ENCODE peak calls at places on chromosomes 4 and X, in four cellular contexts. W, E, J and Y are unnamed samples.

GRCh38 chrX:68846536-68846935 is 17.7 kb downstream of the EFNB1 start:
- DNase-seq in W (no peak), E (no peak), J (no peak), Y (no peak)

GRCh38 chrX:135453381-135453780 is 31.6 kb downstream of the SMIM10L2A start:
- DNase-seq in W (no peak), E (no peak), J (no peak), Y (no peak)

GRCh38 chrX:31708116-31708515 is 636.3 kb upstream of the FTHL17 start:
- DNase-seq in W (no peak), E (no peak), J (no peak), Y (no peak)

GRCh38 chrX:2610246-2611170 is 80.6 kb upstream of the CD99 start:
- DNase-seq in W (no peak), E (no peak), J (peak; percentile 13), Y (no peak)

GRCh38 chr4:2930821-2931764 is 32.1 kb downstream of the NOP14 start:
- DNase-seq in W (peak; percentile 27), E (no peak), J (no peak), Y (no peak)

GRCh38 chrX:34848281-34848680 is 94.3 kb upstream of the FAM47B start:
- DNase-seq in W (no peak), E (no peak), J (no peak), Y (no peak)

GRCh38 chrX:82757614-82758013 is 750.5 kb upstream of the POU3F4 start:
- DNase-seq in W (no peak), E (no peak), J (no peak), Y (no peak)

GRCh38 chr4:146255874-146256273 is 41.5 kb downstream of the REELD1 start:
- DNase-seq in W (no peak), E (no peak), J (no peak), Y (no peak)

GRCh38 chr4:145171919-145172318 is 8.5 kb downstream of the OTUD4 start:
- DNase-seq in W (no peak), E (no peak), J (no peak), Y (no peak)

GRCh38 chr4:48799157-48799556 is 19.1 kb upstream of the FRYL start:
- DNase-seq in W (no peak), E (no peak), J (no peak), Y (no peak)

GRCh38 chr4:94375364-94375763 is 32.7 kb upstream of the HPGDS start:
- DNase-seq in W (no peak), E (no peak), J (no peak), Y (no peak)

GRCh38 chrX:132227383-132228112 is 8.3 kb upstream of the RAP2C start:
- DNase-seq in W (no peak), E (no peak), J (peak; percentile 26), Y (no peak)

GRCh38 chr4:128159967-128160366 is 98.9 kb downstream of the LARP1B start:
- DNase-seq in W (no peak), E (no peak), J (no peak), Y (peak; percentile 4)

GRCh38 chr4:86036729-86037128 is 323.1 kb downstream of the MAPK10 start:
- DNase-seq in W (no peak), E (no peak), J (no peak), Y (no peak)

GRCh38 chrX:154020500-154021115 is 906 bp upstream of the IRAK1 start:
- DNase-seq in W (no peak), E (no peak), J (no peak), Y (no peak)

GRCh38 chrX:154021131-154021611 is 1.5 kb upstream of the IRAK1 start:
- DNase-seq in W (peak; percentile 39), E (no peak), J (no peak), Y (peak; percentile 63)

GRCh38 chrX:154019061-154019621 is 561 bp downstream of the IRAK1 start:
- DNase-seq in W (no peak), E (no peak), J (no peak), Y (no peak)

GRCh38 chrX:154018518-154019060 is 1.1 kb downstream of the IRAK1 start:
- DNase-seq in W (no peak), E (no peak), J (no peak), Y (no peak)

DNA sequence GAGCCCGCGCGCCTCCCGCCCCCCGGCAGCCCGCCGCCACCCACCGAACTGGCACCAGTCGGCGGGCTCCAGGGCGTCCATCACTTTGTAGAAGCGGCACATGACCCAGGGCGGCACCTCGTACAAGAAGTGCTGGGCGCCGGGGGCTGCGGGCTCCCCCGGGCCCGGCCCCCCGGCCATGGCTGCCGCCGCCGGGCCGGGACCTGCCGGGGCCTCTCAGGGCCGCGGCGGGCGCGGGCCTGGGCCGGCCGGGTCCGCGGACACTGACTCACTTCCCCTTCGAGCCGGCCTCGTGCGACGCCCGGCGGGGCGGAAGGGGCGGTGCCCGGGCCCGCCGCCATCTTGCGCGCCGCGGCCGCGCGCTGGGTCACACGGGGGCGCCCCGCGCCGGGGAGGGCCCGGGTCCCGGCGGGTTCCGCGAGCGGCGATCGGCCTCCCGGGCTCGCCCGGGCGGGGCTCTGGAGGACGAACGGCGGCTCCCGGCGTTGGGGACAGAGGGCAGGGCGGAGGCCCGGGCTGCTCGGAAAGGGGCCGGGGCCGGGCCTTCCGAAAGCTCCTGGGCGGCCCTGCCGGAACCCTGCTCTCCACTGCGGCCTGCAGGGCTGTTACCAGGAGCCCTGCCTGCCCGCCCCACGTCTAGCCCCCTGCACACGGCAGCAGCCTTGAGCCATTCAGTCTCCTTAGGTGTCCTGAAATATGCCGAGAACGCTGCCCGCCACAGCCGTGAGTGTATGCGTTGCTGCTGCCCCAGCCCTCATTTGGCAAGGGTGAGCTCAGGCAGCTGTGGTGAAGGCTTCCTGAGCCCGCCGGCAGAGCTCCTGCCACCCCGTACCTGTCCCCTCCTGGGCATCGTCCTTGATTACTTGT is at the start of gene IRAK1:
- DNase-seq in W (no peak), E (peak; percentile 41), J (no peak), Y (peak; percentile 70)
- TF ChIP-seq POLR2A in W (peak; percentile 39), E (no peak), J (no peak), Y (peak; percentile 59)

GRCh38 chrX:40116925-40117324 is 19.2 kb upstream of the BCOR start:
- DNase-seq in W (no peak), E (no peak), J (no peak), Y (no peak)

GRCh38 chrX:40121618-40122017 is 23.9 kb upstream of the BCOR start:
- DNase-seq in W (no peak), E (no peak), J (no peak), Y (no peak)

GRCh38 chrX:40120838-40121580 is 23.3 kb upstream of the BCOR start:
- DNase-seq in W (no peak), E (no peak), J (no peak), Y (no peak)

GRCh38 chrX:40122487-40122886 is 24.7 kb upstream of the BCOR start:
- DNase-seq in W (no peak), E (no peak), J (no peak), Y (no peak)

GRCh38 chrX:40117715-40118285 is 20.0 kb upstream of the BCOR start:
- DNase-seq in W (no peak), E (no peak), J (no peak), Y (no peak)
- TF ChIP-seq POLR2A in W (no peak), E (no peak), J (no peak), Y (no peak)

GRCh38 chrX:104156630-104157529 is at the start of gene SLC25A53:
- DNase-seq in W (peak; percentile 75), E (peak; percentile 82), J (peak; percentile 60), Y (peak; percentile 19)
- TF ChIP-seq POLR2A in W (peak; percentile 37), E (no peak), J (no peak), Y (no peak)

DNA sequence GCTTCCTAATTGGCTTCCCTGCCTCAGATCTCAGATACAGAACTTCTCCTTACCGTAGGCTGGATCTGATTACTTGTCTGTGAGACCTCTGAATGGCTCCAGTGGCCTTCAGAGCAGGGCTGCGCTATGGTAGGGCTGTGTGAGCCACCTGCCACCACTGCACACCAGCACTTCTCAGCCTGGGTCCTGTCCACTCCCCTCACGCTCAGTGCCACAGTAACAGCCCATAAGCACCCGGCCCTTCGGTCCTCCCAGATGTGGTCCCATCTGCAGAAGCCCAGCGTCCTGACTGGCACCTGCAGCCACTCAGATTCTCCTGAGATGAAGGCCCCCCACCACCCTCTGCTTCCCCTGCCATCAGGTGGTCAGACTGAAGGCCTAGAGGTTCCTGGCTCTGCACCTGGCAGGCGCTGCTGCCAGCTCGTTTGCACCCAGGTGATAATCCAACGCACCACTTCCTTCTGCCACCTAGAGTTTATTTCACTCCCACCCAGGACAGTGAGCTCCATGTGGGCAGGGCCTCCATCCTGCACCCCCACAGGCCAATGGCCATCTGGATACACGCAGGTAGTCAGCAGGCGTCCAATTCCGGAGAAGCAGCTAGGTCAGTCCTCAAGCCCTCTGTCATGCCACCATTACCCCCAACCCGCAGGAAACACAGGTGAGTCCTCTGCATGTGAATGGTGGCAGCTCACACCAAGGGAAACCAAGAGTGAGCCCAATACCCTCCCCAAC is 5.4 kb downstream of the WDR1 start:
- DNase-seq in W (no peak), E (no peak), J (no peak), Y (no peak)
- TF ChIP-seq POLR2A in W (no peak), E (no peak), J (no peak), Y (no peak)

GRCh38 chr4:52038109-52038912 is at the start of gene SGCB:
- DNase-seq in W (peak; percentile 45), E (peak; percentile 80), J (peak; percentile 29), Y (peak; percentile 50)
- TF ChIP-seq POLR2A in W (peak; percentile 66), E (no peak), J (no peak), Y (peak; percentile 61)

DNA sequence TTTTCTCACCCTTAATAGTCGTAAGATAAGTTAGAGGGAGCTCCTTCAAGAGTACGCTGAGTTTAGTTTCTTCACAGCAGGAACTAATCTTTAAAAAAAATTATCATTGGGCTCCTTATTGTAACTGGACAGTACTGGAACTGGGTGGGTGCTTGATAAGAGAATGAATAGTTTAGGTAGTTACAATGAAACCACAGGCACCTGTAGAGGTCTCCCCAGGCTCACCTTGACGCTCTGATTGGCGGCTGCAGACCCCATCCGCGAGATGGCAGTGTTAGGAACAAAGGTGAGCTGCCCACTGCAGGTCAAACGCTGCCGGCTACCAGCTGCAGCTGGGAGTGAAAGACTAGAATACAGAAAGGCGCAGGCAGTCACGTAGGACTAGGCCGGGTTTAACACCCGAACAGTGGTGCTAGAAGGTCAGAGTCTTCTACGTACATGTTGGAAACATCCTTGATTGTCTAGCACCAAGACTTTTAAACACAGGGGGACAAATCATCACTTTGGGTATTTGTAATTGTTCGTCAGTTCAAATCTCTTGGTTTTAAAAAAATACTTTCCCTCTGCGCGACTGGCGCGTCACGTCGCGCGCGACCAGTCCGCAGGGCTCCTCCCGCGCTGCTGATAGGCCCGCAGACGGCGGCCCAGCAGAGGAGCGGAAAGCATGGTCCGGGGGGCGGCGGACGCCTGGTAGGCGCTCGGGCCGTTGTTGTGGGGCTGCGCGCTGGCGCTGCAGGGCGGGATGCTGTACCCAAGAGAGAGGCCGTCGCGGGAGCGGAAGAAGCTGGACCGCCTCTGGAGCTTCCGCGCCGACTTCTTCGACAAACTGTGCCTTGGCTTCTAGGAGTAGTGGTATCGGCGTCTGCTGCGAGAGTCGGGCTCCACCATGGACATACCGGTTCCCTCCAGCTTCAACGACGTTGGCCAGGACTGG is 45.6 kb downstream of the SMARCA5 start:
- DNase-seq in W (peak; percentile 35), E (peak; percentile 71), J (peak; percentile 20), Y (no peak)
- TF ChIP-seq POLR2A in W (no peak), E (no peak), J (no peak), Y (no peak)

GRCh38 chr4:77157859-77158486 is 966 bp downstream of the CCNG2 start:
- DNase-seq in W (peak; percentile 91), E (peak; percentile 89), J (peak; percentile 87), Y (peak; percentile 63)
- TF ChIP-seq POLR2A in W (peak; percentile 32), E (no peak), J (no peak), Y (peak; percentile 20)